ENCODE peak calls at places on chromosomes 11 and 22, in nine cellular contexts. One of them, this sample, is unnamed.
A peak's percentile ranks its signal among the peaks of the same experiment; 100 is the strongest.

GRCh38 chr11:8429483-8429882 is 164.5 kb downstream of the STK33 start:
- DNase-seq in colonic mucosa: no peak
- DNase-seq in hepatocyte: no peak
- DNase-seq in PC-3: no peak
- DNase-seq in H7: no peak
- DNase-seq in OCI-LY7: no peak
- DNase-seq in CD8-positive, alpha-beta T cell: no peak
- DNase-seq in Karpas-422: no peak
- DNase-seq in thoracic aorta: no peak
- DNase-seq in this sample: no peak

GRCh38 chr11:126658306-126659056 is 303.0 kb downstream of the ST3GAL4 start:
- DNase-seq in colonic mucosa: no peak
- DNase-seq in hepatocyte: no peak
- DNase-seq in PC-3: no peak
- DNase-seq in H7: no peak
- DNase-seq in OCI-LY7: no peak
- DNase-seq in CD8-positive, alpha-beta T cell: no peak
- DNase-seq in Karpas-422: no peak
- DNase-seq in thoracic aorta: no peak
- DNase-seq in this sample: no peak

GRCh38 chr11:117145393-117145761 is 1.3 kb downstream of the PAFAH1B2 start:
- DNase-seq in colonic mucosa: peak; percentile 30
- DNase-seq in hepatocyte: peak; percentile 19
- DNase-seq in PC-3: peak; percentile 24
- DNase-seq in H7: peak; percentile 64
- DNase-seq in OCI-LY7: peak; percentile 38
- DNase-seq in CD8-positive, alpha-beta T cell: no peak
- DNase-seq in Karpas-422: no peak
- DNase-seq in thoracic aorta: no peak
- DNase-seq in this sample: no peak

GRCh38 chr11:87428266-87428665 is 390.5 kb downstream of the TMEM135 start:
- DNase-seq in colonic mucosa: no peak
- DNase-seq in hepatocyte: no peak
- DNase-seq in PC-3: peak; percentile 91
- DNase-seq in H7: no peak
- DNase-seq in OCI-LY7: no peak
- DNase-seq in CD8-positive, alpha-beta T cell: no peak
- DNase-seq in Karpas-422: peak; percentile 95
- DNase-seq in thoracic aorta: no peak
- DNase-seq in this sample: no peak

GRCh38 chr22:27797793-27798525 is 3.6 kb downstream of the MN1 start:
- DNase-seq in colonic mucosa: no peak
- DNase-seq in hepatocyte: no peak
- DNase-seq in PC-3: no peak
- DNase-seq in H7: peak; percentile 82
- DNase-seq in OCI-LY7: no peak
- DNase-seq in CD8-positive, alpha-beta T cell: no peak
- DNase-seq in Karpas-422: no peak
- DNase-seq in thoracic aorta: no peak
- DNase-seq in this sample: no peak

GRCh38 chr11:5204787-5205186 is 4.3 kb upstream of the OR51V1 start:
- DNase-seq in colonic mucosa: no peak
- DNase-seq in hepatocyte: peak; percentile 54
- DNase-seq in PC-3: peak; percentile 59
- DNase-seq in H7: peak; percentile 42
- DNase-seq in OCI-LY7: peak; percentile 7
- DNase-seq in CD8-positive, alpha-beta T cell: no peak
- DNase-seq in Karpas-422: peak; percentile 66
- DNase-seq in thoracic aorta: no peak
- DNase-seq in this sample: no peak

GRCh38 chr11:121777056-121777455 is 324.3 kb upstream of the SORL1-AS1 start:
- DNase-seq in colonic mucosa: no peak
- DNase-seq in hepatocyte: no peak
- DNase-seq in PC-3: peak; percentile 66
- DNase-seq in H7: no peak
- DNase-seq in OCI-LY7: no peak
- DNase-seq in CD8-positive, alpha-beta T cell: no peak
- DNase-seq in Karpas-422: no peak
- DNase-seq in thoracic aorta: no peak
- DNase-seq in this sample: no peak

GRCh38 chr11:104881117-104881794 is 17.0 kb downstream of the CASP12 start:
- DNase-seq in colonic mucosa: no peak
- DNase-seq in hepatocyte: no peak
- DNase-seq in PC-3: no peak
- DNase-seq in H7: no peak
- DNase-seq in OCI-LY7: no peak
- DNase-seq in CD8-positive, alpha-beta T cell: no peak
- DNase-seq in Karpas-422: no peak
- DNase-seq in thoracic aorta: no peak
- DNase-seq in this sample: no peak

GRCh38 chr11:83425137-83425466 is 138.9 kb upstream of the CCDC90B start:
- DNase-seq in colonic mucosa: no peak
- DNase-seq in hepatocyte: no peak
- DNase-seq in PC-3: no peak
- DNase-seq in H7: no peak
- DNase-seq in OCI-LY7: no peak
- DNase-seq in CD8-positive, alpha-beta T cell: no peak
- DNase-seq in Karpas-422: no peak
- DNase-seq in thoracic aorta: no peak
- DNase-seq in this sample: no peak

GRCh38 chr11:60913793-60914619 is at the start of gene TMEM109:
- DNase-seq in colonic mucosa: peak; percentile 91
- DNase-seq in hepatocyte: peak; percentile 93
- DNase-seq in PC-3: peak; percentile 89
- DNase-seq in H7: peak; percentile 96
- DNase-seq in OCI-LY7: peak; percentile 91
- DNase-seq in CD8-positive, alpha-beta T cell: peak; percentile 82
- DNase-seq in Karpas-422: peak; percentile 96
- DNase-seq in thoracic aorta: peak; percentile 42
- DNase-seq in this sample: peak; percentile 94
- H3K4me3 ChIP-seq in colonic mucosa: peak within 1 kb of the TSS; percentile 78
- H3K4me3 ChIP-seq in hepatocyte: peak within 1 kb of the TSS; percentile 53
- H3K4me3 ChIP-seq in PC-3: peak within 1 kb of the TSS; percentile 73
- H3K4me3 ChIP-seq in H7: peak within 1 kb of the TSS; percentile 59
- H3K4me3 ChIP-seq in OCI-LY7: peak within 1 kb of the TSS; percentile 83
- H3K4me3 ChIP-seq in CD8-positive, alpha-beta T cell: peak within 1 kb of the TSS; percentile 85
- H3K4me3 ChIP-seq in Karpas-422: peak within 1 kb of the TSS; percentile 85
- H3K4me3 ChIP-seq in thoracic aorta: peak within 1 kb of the TSS; percentile 80
- H3K4me3 ChIP-seq in this sample: peak within 1 kb of the TSS; percentile 83

DNA sequence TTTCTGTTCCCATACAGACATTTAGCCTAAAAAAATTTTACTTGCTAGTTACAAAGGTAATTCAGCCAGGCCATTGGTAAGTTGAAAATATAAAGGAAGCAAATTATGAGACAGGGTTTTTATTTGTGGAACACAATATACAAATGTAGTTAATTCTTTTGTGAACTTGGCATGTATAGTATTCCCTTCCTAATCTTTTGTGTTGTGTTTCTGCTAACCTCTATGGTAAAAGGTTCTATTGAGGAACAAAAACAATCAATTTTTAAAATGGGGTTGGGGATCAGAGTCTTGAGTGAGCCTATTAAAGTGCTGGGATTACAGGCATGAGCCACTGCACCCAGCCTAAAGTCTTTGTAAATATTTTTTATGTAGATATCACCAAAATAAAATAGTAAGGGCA is 14.1 kb downstream of the SWAP70 start:
- DNase-seq in colonic mucosa: no peak
- DNase-seq in hepatocyte: no peak
- DNase-seq in PC-3: no peak
- DNase-seq in H7: no peak
- DNase-seq in OCI-LY7: no peak
- DNase-seq in CD8-positive, alpha-beta T cell: no peak
- DNase-seq in Karpas-422: peak; percentile 46
- DNase-seq in thoracic aorta: no peak
- DNase-seq in this sample: no peak
- H3K36me3 ChIP-seq in colonic mucosa: no peaks in the 10 kb centered on the region
- H3K36me3 ChIP-seq in hepatocyte: no peaks in the 10 kb centered on the region
- H3K36me3 ChIP-seq in PC-3: no peaks in the 10 kb centered on the region
- H3K36me3 ChIP-seq in H7: no peaks in the 10 kb centered on the region
- H3K36me3 ChIP-seq in OCI-LY7: peaks cover 41% of the 10 kb centered on the region
- H3K36me3 ChIP-seq in CD8-positive, alpha-beta T cell: no peaks in the 10 kb centered on the region
- H3K36me3 ChIP-seq in Karpas-422: peaks cover 7% of the 10 kb centered on the region
- H3K36me3 ChIP-seq in thoracic aorta: no peaks in the 10 kb centered on the region
- H3K36me3 ChIP-seq in this sample: no peaks in the 10 kb centered on the region

GRCh38 chr11:13279487-13279834 is 1.9 kb downstream of the BMAL1 start:
- DNase-seq in colonic mucosa: no peak
- DNase-seq in hepatocyte: no peak
- DNase-seq in PC-3: no peak
- DNase-seq in H7: no peak
- DNase-seq in OCI-LY7: no peak
- DNase-seq in CD8-positive, alpha-beta T cell: no peak
- DNase-seq in Karpas-422: no peak
- DNase-seq in thoracic aorta: no peak
- DNase-seq in this sample: no peak

GRCh38 chr11:13277719-13278619 is at the start of gene BMAL1:
- DNase-seq in colonic mucosa: peak; percentile 76
- DNase-seq in hepatocyte: peak; percentile 54
- DNase-seq in PC-3: no peak
- DNase-seq in H7: peak; percentile 72
- DNase-seq in OCI-LY7: no peak
- DNase-seq in CD8-positive, alpha-beta T cell: peak; percentile 34
- DNase-seq in Karpas-422: no peak
- DNase-seq in thoracic aorta: no peak
- DNase-seq in this sample: peak; percentile 87

GRCh38 chr11:13278620-13279486 is 1.3 kb downstream of the BMAL1 start:
- DNase-seq in colonic mucosa: no peak
- DNase-seq in hepatocyte: peak; percentile 19
- DNase-seq in PC-3: no peak
- DNase-seq in H7: peak; percentile 68
- DNase-seq in OCI-LY7: no peak
- DNase-seq in CD8-positive, alpha-beta T cell: no peak
- DNase-seq in Karpas-422: no peak
- DNase-seq in thoracic aorta: no peak
- DNase-seq in this sample: no peak

GRCh38 chr11:13276852-13277718 is 505 bp upstream of the BMAL1 start:
- DNase-seq in colonic mucosa: peak; percentile 96
- DNase-seq in hepatocyte: peak; percentile 98
- DNase-seq in PC-3: peak; percentile 96
- DNase-seq in H7: peak; percentile 99
- DNase-seq in OCI-LY7: no peak
- DNase-seq in CD8-positive, alpha-beta T cell: peak; percentile 95
- DNase-seq in Karpas-422: no peak
- DNase-seq in thoracic aorta: peak; percentile 94
- DNase-seq in this sample: peak; percentile 99

DNA sequence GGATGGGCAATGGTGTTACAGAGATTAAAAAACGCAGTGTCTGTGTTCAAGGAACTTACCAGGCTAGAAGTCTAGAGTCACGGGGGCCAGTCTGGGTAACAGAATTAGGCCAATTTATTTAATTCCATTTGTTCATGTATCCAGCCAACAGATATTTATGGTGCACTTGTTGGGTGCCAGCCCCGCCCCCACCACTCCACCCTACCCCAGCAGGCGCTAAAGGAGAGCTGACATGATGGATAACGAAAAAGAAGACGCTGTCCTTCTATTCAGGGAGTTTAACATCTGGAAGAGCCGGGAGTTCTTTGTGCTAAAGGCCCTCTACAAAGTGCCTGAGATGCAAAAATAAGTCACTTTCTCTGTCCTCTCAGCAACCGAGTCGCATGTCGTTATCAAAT is 1.1 kb upstream of the BMAL1 start:
- DNase-seq in colonic mucosa: peak; percentile 35
- DNase-seq in hepatocyte: no peak
- DNase-seq in PC-3: no peak
- DNase-seq in H7: peak; percentile 7
- DNase-seq in OCI-LY7: no peak
- DNase-seq in CD8-positive, alpha-beta T cell: no peak
- DNase-seq in Karpas-422: no peak
- DNase-seq in thoracic aorta: no peak
- DNase-seq in this sample: no peak
- H3K4me3 ChIP-seq in colonic mucosa: peak overlapping the region; percentile 98
- H3K4me3 ChIP-seq in hepatocyte: peak overlapping the region; percentile 77
- H3K4me3 ChIP-seq in PC-3: peak overlapping the region; percentile 88
- H3K4me3 ChIP-seq in H7: peak overlapping the region; percentile 60
- H3K4me3 ChIP-seq in OCI-LY7: no peak overlapping the region
- H3K4me3 ChIP-seq in CD8-positive, alpha-beta T cell: peak overlapping the region; percentile 98
- H3K4me3 ChIP-seq in Karpas-422: no peak overlapping the region
- H3K4me3 ChIP-seq in thoracic aorta: peak overlapping the region; percentile 98
- H3K4me3 ChIP-seq in this sample: peak overlapping the region; percentile 100

GRCh38 chr11:72321381-72321996 is 77.5 kb upstream of the PHOX2A start:
- DNase-seq in colonic mucosa: no peak
- DNase-seq in hepatocyte: no peak
- DNase-seq in PC-3: peak; percentile 75
- DNase-seq in H7: no peak
- DNase-seq in OCI-LY7: no peak
- DNase-seq in CD8-positive, alpha-beta T cell: no peak
- DNase-seq in Karpas-422: no peak
- DNase-seq in thoracic aorta: no peak
- DNase-seq in this sample: no peak
- H3K36me3 ChIP-seq in colonic mucosa: no peaks in the 10 kb centered on the region
- H3K36me3 ChIP-seq in hepatocyte: no peaks in the 10 kb centered on the region
- H3K36me3 ChIP-seq in PC-3: peaks cover 12% of the 10 kb centered on the region
- H3K36me3 ChIP-seq in H7: no peaks in the 10 kb centered on the region
- H3K36me3 ChIP-seq in OCI-LY7: peaks cover 3% of the 10 kb centered on the region
- H3K36me3 ChIP-seq in CD8-positive, alpha-beta T cell: peaks cover 1% of the 10 kb centered on the region
- H3K36me3 ChIP-seq in Karpas-422: no peaks in the 10 kb centered on the region
- H3K36me3 ChIP-seq in thoracic aorta: no peaks in the 10 kb centered on the region
- H3K36me3 ChIP-seq in this sample: peaks cover 18% of the 10 kb centered on the region

DNA sequence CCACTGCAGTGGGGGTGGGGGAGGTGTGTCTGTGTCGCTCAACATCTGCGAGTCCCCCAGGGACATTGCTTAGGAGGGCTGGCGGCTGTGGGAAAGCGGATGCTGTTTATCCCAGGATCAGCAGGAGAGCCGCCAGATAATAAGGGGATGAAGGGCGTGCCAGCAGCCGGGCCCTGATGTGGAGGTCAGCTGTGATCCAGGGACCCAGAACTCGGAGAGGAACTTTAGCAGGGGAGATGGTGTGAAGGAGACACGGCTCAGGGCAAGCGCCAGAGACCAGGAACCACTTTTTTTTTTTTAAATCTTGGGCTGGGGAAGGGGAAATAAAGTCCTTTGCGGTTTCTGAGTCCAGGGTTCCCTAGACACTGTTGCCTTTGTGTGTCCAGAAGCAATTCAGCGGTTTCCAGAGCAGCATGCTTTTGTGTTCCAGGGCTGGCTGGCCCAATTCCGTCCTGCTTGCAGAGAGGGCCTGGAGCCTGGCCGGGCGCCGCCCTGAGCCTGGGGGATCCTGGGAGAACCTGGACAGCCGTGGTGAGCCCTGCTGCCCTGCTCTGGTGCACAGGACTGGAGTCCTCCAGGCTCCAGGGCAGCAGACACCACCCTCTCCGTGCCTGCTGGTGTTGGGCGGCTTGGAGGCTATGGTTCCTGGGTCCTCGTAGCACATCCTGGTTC is at the start of gene GRAMD4:
- DNase-seq in colonic mucosa: no peak
- DNase-seq in hepatocyte: no peak
- DNase-seq in PC-3: no peak
- DNase-seq in H7: no peak
- DNase-seq in OCI-LY7: no peak
- DNase-seq in CD8-positive, alpha-beta T cell: no peak
- DNase-seq in Karpas-422: no peak
- DNase-seq in thoracic aorta: no peak
- DNase-seq in this sample: no peak
- H3K4me3 ChIP-seq in colonic mucosa: no peak within 1 kb of the TSS
- H3K4me3 ChIP-seq in hepatocyte: no peak within 1 kb of the TSS
- H3K4me3 ChIP-seq in PC-3: no peak within 1 kb of the TSS
- H3K4me3 ChIP-seq in H7: no peak within 1 kb of the TSS
- H3K4me3 ChIP-seq in OCI-LY7: no peak within 1 kb of the TSS
- H3K4me3 ChIP-seq in CD8-positive, alpha-beta T cell: no peak within 1 kb of the TSS
- H3K4me3 ChIP-seq in Karpas-422: no peak within 1 kb of the TSS
- H3K4me3 ChIP-seq in thoracic aorta: no peak within 1 kb of the TSS
- H3K4me3 ChIP-seq in this sample: no peak within 1 kb of the TSS